ENCODE peak calls at places on chromosomes 6 and 20, in seven cellular contexts. V is bronchial epithelial cell, D is BJ, C is NB4, T is fibroblast of pulmonary artery, W is PC-3, U is tibial artery. S is an unnamed sample.

GRCh38 chr20:23374441-23374840 is 12.5 kb downstream of the GZF1 start:
- DNase-seq in V (no peak), D (no peak), C (no peak), T (no peak), W (no peak), U (no peak), S (no peak)

GRCh38 chr20:467755-468154 is 5.4 kb upstream of the TBC1D20 start:
- DNase-seq in V (no peak), D (no peak), C (no peak), T (no peak), W (no peak), U (no peak), S (no peak)

GRCh38 chr20:59064214-59064722 is 21.7 kb upstream of the PRELID3B start:
- DNase-seq in V (peak; percentile 78), D (no peak), C (no peak), T (no peak), W (no peak), U (no peak), S (no peak)

GRCh38 chr20:37936451-37936850 is 33.5 kb downstream of the VSTM2L start:
- DNase-seq in V (no peak), D (no peak), C (no peak), T (no peak), W (no peak), U (no peak), S (no peak)

GRCh38 chr6:143337201-143337949 is 113.1 kb downstream of the ADAT2 start:
- DNase-seq in V (peak; percentile 40), D (no peak), C (peak; percentile 68), T (peak; percentile 23), W (peak; percentile 37), U (no peak), S (no peak)

GRCh38 chr6:35752330-35752729 is 15.5 kb downstream of the ARMC12 start:
- DNase-seq in V (no peak), D (no peak), C (no peak), T (no peak), W (no peak), U (no peak), S (no peak)

GRCh38 chr20:31560094-31560899 is 44.8 kb upstream of the ID1 start:
- DNase-seq in V (peak; percentile 72), D (peak; percentile 51), C (peak; percentile 86), T (peak; percentile 92), W (peak; percentile 69), U (peak; percentile 67), S (peak; percentile 86)

GRCh38 chr6:158911746-158912158 is 88.2 kb downstream of the RSPH3 start:
- DNase-seq in V (peak; percentile 37), D (no peak), C (no peak), T (no peak), W (peak; percentile 22), U (no peak), S (no peak)

GRCh38 chr20:11691766-11692165 is 225.9 kb upstream of the BTBD3 start:
- DNase-seq in V (no peak), D (no peak), C (no peak), T (no peak), W (no peak), U (no peak), S (no peak)

GRCh38 chr6:4489538-4489937 is 286.7 kb upstream of the CDYL start:
- DNase-seq in V (no peak), D (no peak), C (peak; percentile 13), T (no peak), W (no peak), U (no peak), S (no peak)

GRCh38 chr20:43559588-43559987 is 761 bp downstream of the SGK2 start:
- DNase-seq in V (no peak), D (no peak), C (no peak), T (no peak), W (no peak), U (no peak), S (no peak)

GRCh38 chr20:57619053-57619831 is 984 bp downstream of the ZBP1 start:
- DNase-seq in V (no peak), D (no peak), C (peak; percentile 89), T (no peak), W (no peak), U (no peak), S (no peak)
- H3K4me3 ChIP-seq in V (no peak overlapping the region), D (no peak overlapping the region), C (no peak overlapping the region), T (no peak overlapping the region), W (no peak overlapping the region), U (no peak overlapping the region), S (no peak overlapping the region)

GRCh38 chr6:43457643-43458042 is 2.3 kb upstream of the DLK2 start:
- DNase-seq in V (no peak), D (no peak), C (no peak), T (no peak), W (peak; percentile 41), U (no peak), S (no peak)
- TF ChIP-seq CTCF in V (no peak), D (no peak), C (no peak), T (no peak), W (peak; percentile 37), U (no peak), S (no peak)

GRCh38 chr6:31727034-31727716 is 1.9 kb downstream of the DDAH2 start:
- DNase-seq in V (no peak), D (no peak), C (peak; percentile 93), T (no peak), W (no peak), U (peak; percentile 41), S (no peak)

GRCh38 chr6:31729979-31730630 is 1.0 kb upstream of the DDAH2 start:
- DNase-seq in V (peak; percentile 59), D (peak; percentile 53), C (peak; percentile 91), T (peak; percentile 89), W (peak; percentile 79), U (peak; percentile 92), S (no peak)

GRCh38 chr6:31728767-31729514 is at the start of gene DDAH2:
- DNase-seq in V (no peak), D (no peak), C (no peak), T (no peak), W (no peak), U (no peak), S (no peak)

GRCh38 chr6:31729515-31729978 is 448 bp upstream of the DDAH2 start:
- DNase-seq in V (peak; percentile 65), D (peak; percentile 58), C (peak; percentile 94), T (peak; percentile 89), W (peak; percentile 82), U (peak; percentile 95), S (no peak)

GRCh38 chr6:31727717-31728671 is 1.1 kb downstream of the DDAH2 start:
- DNase-seq in V (no peak), D (no peak), C (no peak), T (no peak), W (no peak), U (peak; percentile 33), S (no peak)
- H3K4me3 ChIP-seq in V (no peak overlapping the region), D (peak overlapping the region; percentile 88), C (no peak overlapping the region), T (peak overlapping the region; percentile 90), W (peak overlapping the region; percentile 77), U (peak overlapping the region; percentile 78), S (peak overlapping the region; percentile 83)

GRCh38 chr6:151240036-151240685 is 394 bp downstream of the AKAP12 start:
- DNase-seq in V (no peak), D (no peak), C (no peak), T (peak; percentile 78), W (peak; percentile 43), U (peak; percentile 91), S (no peak)

GRCh38 chr6:151241853-151242252 is 2.1 kb downstream of the AKAP12 start:
- DNase-seq in V (no peak), D (no peak), C (no peak), T (no peak), W (no peak), U (no peak), S (no peak)

GRCh38 chr6:151239603-151240035 is at the start of gene AKAP12:
- DNase-seq in V (no peak), D (no peak), C (no peak), T (peak; percentile 57), W (no peak), U (peak; percentile 43), S (no peak)

GRCh38 chr6:151242420-151242841 is 2.7 kb downstream of the AKAP12 start:
- DNase-seq in V (no peak), D (no peak), C (no peak), T (peak; percentile 30), W (no peak), U (no peak), S (no peak)

DNA sequence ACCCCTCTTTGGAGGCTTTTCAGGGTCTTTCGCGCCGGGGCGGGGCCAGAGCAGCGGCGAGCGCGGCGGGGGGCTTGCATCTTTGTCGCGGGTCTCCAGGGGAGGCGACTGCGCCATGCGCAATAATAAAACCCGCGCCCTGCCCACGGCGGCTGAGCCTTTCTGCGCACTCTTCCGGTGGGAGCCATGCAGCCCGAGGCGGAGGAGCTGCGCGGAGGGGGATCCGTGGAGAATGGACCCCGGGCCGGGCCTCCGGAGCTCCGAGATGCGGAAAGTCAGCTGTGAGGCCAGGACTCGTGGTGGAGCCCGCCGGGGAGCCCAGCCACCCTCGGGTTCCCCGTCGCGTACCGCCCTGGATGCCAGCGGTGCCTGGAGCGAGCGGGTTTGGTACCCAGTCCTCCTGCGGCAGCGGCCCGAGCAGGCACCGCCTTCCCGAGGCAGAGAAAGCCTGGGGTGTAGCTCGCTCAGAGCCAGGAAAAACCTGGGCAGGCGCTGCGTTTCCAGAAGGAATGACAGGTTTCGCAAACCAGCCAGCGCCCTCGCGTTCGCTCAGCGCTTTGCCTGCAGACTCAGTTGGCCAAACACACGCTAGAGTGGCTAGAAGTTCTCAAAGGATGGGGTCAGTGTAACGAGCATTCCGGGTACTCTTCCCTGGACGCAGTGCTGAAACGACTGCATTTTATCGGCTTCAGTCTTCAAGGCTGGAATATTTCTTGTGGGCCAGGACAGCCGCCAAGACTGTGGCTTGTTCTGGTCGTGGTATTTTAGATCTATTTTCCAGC is 1.3 kb downstream of the AKAP12 start:
- DNase-seq in V (peak; percentile 58), D (no peak), C (no peak), T (peak; percentile 81), W (peak; percentile 47), U (peak; percentile 50), S (no peak)
- TF ChIP-seq CTCF in V (no peak), D (peak; percentile 1), C (no peak), T (no peak), W (no peak), U (no peak), S (no peak)

GRCh38 chr6:33071579-33071978 is 1.9 kb downstream of the HLA-DPA1 start:
- DNase-seq in V (no peak), D (no peak), C (no peak), T (no peak), W (no peak), U (no peak), S (no peak)

GRCh38 chr6:33075208-33075567 is 602 bp upstream of the HLA-DPB1 start:
- DNase-seq in V (no peak), D (no peak), C (no peak), T (no peak), W (no peak), U (no peak), S (no peak)

GRCh38 chr6:33075568-33076405 is at the start of gene HLA-DPB1:
- DNase-seq in V (peak; percentile 73), D (peak; percentile 14), C (peak; percentile 56), T (peak; percentile 60), W (peak; percentile 59), U (no peak), S (peak; percentile 4)

GRCh38 chr6:33072508-33073100 is 845 bp downstream of the HLA-DPA1 start:
- DNase-seq in V (no peak), D (no peak), C (no peak), T (no peak), W (no peak), U (no peak), S (no peak)

GRCh38 chr6:33073431-33073871 is at the start of gene HLA-DPA1:
- DNase-seq in V (peak; percentile 27), D (no peak), C (peak; percentile 32), T (peak; percentile 22), W (peak; percentile 40), U (peak; percentile 60), S (no peak)
- H3K4me3 ChIP-seq in V (no peak within 1 kb of the TSS), D (no peak within 1 kb of the TSS), C (no peak within 1 kb of the TSS), T (no peak within 1 kb of the TSS), W (no peak within 1 kb of the TSS), U (peak within 1 kb of the TSS; percentile 33), S (no peak within 1 kb of the TSS)